ENCODE peak calls at places on chromosomes 11 and 22, in ten cellular contexts. One of them, this sample, is unnamed.

GRCh38 chr11:134716582-134716981 is 304.5 kb upstream of the B3GAT1 start:
- DNase-seq in fibroblast of the aortic adventitia: no peak
- DNase-seq in colonic mucosa: no peak
- DNase-seq in osteoblast: no peak
- DNase-seq in Caco-2: no peak
- DNase-seq in glutamatergic neuron: no peak
- DNase-seq in A673: no peak
- DNase-seq in AG09309: no peak
- DNase-seq in PC-3: no peak
- DNase-seq in heart right ventricle: no peak
- DNase-seq in this sample: no peak

GRCh38 chr22:29369460-29369859 is 18.9 kb downstream of the AP1B1 start:
- DNase-seq in glutamatergic neuron: no peak
- DNase-seq in PC-3: no peak
- DNase-seq in colonic mucosa: no peak
- DNase-seq in Caco-2: no peak
- DNase-seq in heart right ventricle: peak; percentile 48
- DNase-seq in osteoblast: peak; percentile 79
- DNase-seq in AG09309: peak; percentile 38
- DNase-seq in fibroblast of the aortic adventitia: peak; percentile 80
- DNase-seq in A673: peak; percentile 93
- DNase-seq in this sample: no peak

GRCh38 chr11:122168218-122168617 is 52.2 kb upstream of the BLID start:
- DNase-seq in A673: no peak
- DNase-seq in AG09309: no peak
- DNase-seq in fibroblast of the aortic adventitia: no peak
- DNase-seq in Caco-2: no peak
- DNase-seq in heart right ventricle: no peak
- DNase-seq in PC-3: peak; percentile 87
- DNase-seq in osteoblast: no peak
- DNase-seq in glutamatergic neuron: no peak
- DNase-seq in colonic mucosa: no peak
- DNase-seq in this sample: no peak

GRCh38 chr11:33970984-33971466 is 79.1 kb upstream of the LMO2 start:
- DNase-seq in osteoblast: peak; percentile 90
- DNase-seq in AG09309: peak; percentile 10
- DNase-seq in Caco-2: peak; percentile 70
- DNase-seq in glutamatergic neuron: peak; percentile 40
- DNase-seq in colonic mucosa: peak; percentile 37
- DNase-seq in heart right ventricle: peak; percentile 59
- DNase-seq in A673: peak; percentile 96
- DNase-seq in PC-3: peak; percentile 69
- DNase-seq in fibroblast of the aortic adventitia: peak; percentile 81
- DNase-seq in this sample: no peak

GRCh38 chr11:59865031-59865430 is 1.3 kb downstream of the TCN1 start:
- DNase-seq in A673: no peak
- DNase-seq in Caco-2: no peak
- DNase-seq in colonic mucosa: no peak
- DNase-seq in AG09309: no peak
- DNase-seq in osteoblast: no peak
- DNase-seq in heart right ventricle: no peak
- DNase-seq in PC-3: peak; percentile 86
- DNase-seq in fibroblast of the aortic adventitia: peak; percentile 22
- DNase-seq in glutamatergic neuron: no peak
- DNase-seq in this sample: no peak

GRCh38 chr11:2094354-2095197 is 44.6 kb downstream of the IGF2 start:
- DNase-seq in heart right ventricle: no peak
- DNase-seq in A673: no peak
- DNase-seq in Caco-2: no peak
- DNase-seq in AG09309: no peak
- DNase-seq in glutamatergic neuron: no peak
- DNase-seq in colonic mucosa: no peak
- DNase-seq in fibroblast of the aortic adventitia: no peak
- DNase-seq in osteoblast: peak; percentile 85
- DNase-seq in PC-3: no peak
- DNase-seq in this sample: peak; percentile 91

GRCh38 chr22:40193429-40194421 is 16.0 kb downstream of the TNRC6B start:
- DNase-seq in AG09309: no peak
- DNase-seq in heart right ventricle: no peak
- DNase-seq in Caco-2: no peak
- DNase-seq in PC-3: peak; percentile 31
- DNase-seq in colonic mucosa: no peak
- DNase-seq in A673: peak; percentile 51
- DNase-seq in glutamatergic neuron: no peak
- DNase-seq in osteoblast: peak; percentile 68
- DNase-seq in fibroblast of the aortic adventitia: peak; percentile 57
- DNase-seq in this sample: no peak

GRCh38 chr11:103995896-103996295 is 40.5 kb upstream of the DDI1 start:
- DNase-seq in osteoblast: no peak
- DNase-seq in A673: no peak
- DNase-seq in colonic mucosa: no peak
- DNase-seq in heart right ventricle: no peak
- DNase-seq in AG09309: no peak
- DNase-seq in Caco-2: no peak
- DNase-seq in fibroblast of the aortic adventitia: no peak
- DNase-seq in PC-3: no peak
- DNase-seq in glutamatergic neuron: no peak
- DNase-seq in this sample: no peak

GRCh38 chr11:65352783-65353182 is 1.8 kb upstream of the TIGD3 start:
- DNase-seq in glutamatergic neuron: no peak
- DNase-seq in osteoblast: peak; percentile 77
- DNase-seq in AG09309: no peak
- DNase-seq in fibroblast of the aortic adventitia: peak; percentile 54
- DNase-seq in Caco-2: no peak
- DNase-seq in PC-3: peak; percentile 58
- DNase-seq in heart right ventricle: no peak
- DNase-seq in colonic mucosa: no peak
- DNase-seq in A673: no peak
- DNase-seq in this sample: no peak

GRCh38 chr11:79414644-79415317 is 26.0 kb downstream of the TENM4 start:
- DNase-seq in glutamatergic neuron: no peak
- DNase-seq in colonic mucosa: no peak
- DNase-seq in osteoblast: no peak
- DNase-seq in PC-3: peak; percentile 61
- DNase-seq in A673: no peak
- DNase-seq in Caco-2: no peak
- DNase-seq in heart right ventricle: no peak
- DNase-seq in fibroblast of the aortic adventitia: peak; percentile 90
- DNase-seq in AG09309: no peak
- DNase-seq in this sample: no peak

GRCh38 chr11:105045897-105046296 is 762 bp upstream of the CARD16 start:
- DNase-seq in fibroblast of the aortic adventitia: peak; percentile 46
- DNase-seq in AG09309: no peak
- DNase-seq in Caco-2: no peak
- DNase-seq in osteoblast: no peak
- DNase-seq in colonic mucosa: no peak
- DNase-seq in heart right ventricle: no peak
- DNase-seq in PC-3: no peak
- DNase-seq in A673: no peak
- DNase-seq in glutamatergic neuron: no peak
- DNase-seq in this sample: no peak

GRCh38 chr22:33519140-33519973 is 400.9 kb downstream of the LARGE1 start:
- DNase-seq in glutamatergic neuron: peak; percentile 66
- DNase-seq in PC-3: peak; percentile 4
- DNase-seq in heart right ventricle: peak; percentile 63
- DNase-seq in AG09309: peak; percentile 28
- DNase-seq in fibroblast of the aortic adventitia: peak; percentile 80
- DNase-seq in A673: peak; percentile 19
- DNase-seq in colonic mucosa: peak; percentile 57
- DNase-seq in osteoblast: peak; percentile 81
- DNase-seq in Caco-2: peak; percentile 42
- DNase-seq in this sample: no peak

GRCh38 chr22:22867996-22868715 is 19.5 kb upstream of the IGLL5 start:
- DNase-seq in osteoblast: peak; percentile 15
- DNase-seq in fibroblast of the aortic adventitia: no peak
- DNase-seq in AG09309: no peak
- DNase-seq in colonic mucosa: no peak
- DNase-seq in Caco-2: no peak
- DNase-seq in glutamatergic neuron: no peak
- DNase-seq in A673: no peak
- DNase-seq in heart right ventricle: no peak
- DNase-seq in PC-3: no peak
- DNase-seq in this sample: no peak

GRCh38 chr22:50001388-50002231 is 11.0 kb downstream of the IL17REL start:
- DNase-seq in osteoblast: peak; percentile 60
- DNase-seq in Caco-2: no peak
- DNase-seq in fibroblast of the aortic adventitia: no peak
- DNase-seq in glutamatergic neuron: no peak
- DNase-seq in colonic mucosa: no peak
- DNase-seq in heart right ventricle: no peak
- DNase-seq in A673: peak; percentile 61
- DNase-seq in PC-3: no peak
- DNase-seq in AG09309: no peak
- DNase-seq in this sample: peak; percentile 77

GRCh38 chr11:112962854-112963367 is 1.7 kb downstream of the NCAM1 start:
- DNase-seq in fibroblast of the aortic adventitia: no peak
- DNase-seq in colonic mucosa: peak; percentile 42
- DNase-seq in osteoblast: peak; percentile 79
- DNase-seq in A673: peak; percentile 65
- DNase-seq in glutamatergic neuron: peak; percentile 88
- DNase-seq in Caco-2: no peak
- DNase-seq in PC-3: no peak
- DNase-seq in heart right ventricle: peak; percentile 67
- DNase-seq in AG09309: no peak
- DNase-seq in this sample: peak; percentile 68

GRCh38 chr22:37657590-37658132 is 862 bp upstream of the PDXP start:
- DNase-seq in A673: no peak
- DNase-seq in fibroblast of the aortic adventitia: no peak
- DNase-seq in Caco-2: no peak
- DNase-seq in glutamatergic neuron: no peak
- DNase-seq in AG09309: no peak
- DNase-seq in osteoblast: peak; percentile 97
- DNase-seq in heart right ventricle: no peak
- DNase-seq in colonic mucosa: no peak
- DNase-seq in PC-3: peak; percentile 11
- DNase-seq in this sample: no peak

GRCh38 chr22:35547993-35548761 is 7.5 kb downstream of the RASD2 start:
- DNase-seq in PC-3: no peak
- DNase-seq in Caco-2: no peak
- DNase-seq in A673: peak; percentile 47
- DNase-seq in fibroblast of the aortic adventitia: no peak
- DNase-seq in AG09309: no peak
- DNase-seq in heart right ventricle: no peak
- DNase-seq in colonic mucosa: no peak
- DNase-seq in glutamatergic neuron: no peak
- DNase-seq in osteoblast: no peak
- DNase-seq in this sample: no peak
- TF ChIP-seq CTCF in PC-3: peak; percentile 12
- TF ChIP-seq CTCF in Caco-2: no peak
- TF ChIP-seq CTCF in A673: peak; percentile 39
- TF ChIP-seq CTCF in fibroblast of the aortic adventitia: peak; percentile 20
- TF ChIP-seq CTCF in AG09309: peak; percentile 5
- TF ChIP-seq CTCF in heart right ventricle: no peak
- TF ChIP-seq CTCF in colonic mucosa: no peak
- TF ChIP-seq CTCF in glutamatergic neuron: no peak
- TF ChIP-seq CTCF in osteoblast: peak; percentile 12
- TF ChIP-seq CTCF in this sample: peak; percentile 37

DNA sequence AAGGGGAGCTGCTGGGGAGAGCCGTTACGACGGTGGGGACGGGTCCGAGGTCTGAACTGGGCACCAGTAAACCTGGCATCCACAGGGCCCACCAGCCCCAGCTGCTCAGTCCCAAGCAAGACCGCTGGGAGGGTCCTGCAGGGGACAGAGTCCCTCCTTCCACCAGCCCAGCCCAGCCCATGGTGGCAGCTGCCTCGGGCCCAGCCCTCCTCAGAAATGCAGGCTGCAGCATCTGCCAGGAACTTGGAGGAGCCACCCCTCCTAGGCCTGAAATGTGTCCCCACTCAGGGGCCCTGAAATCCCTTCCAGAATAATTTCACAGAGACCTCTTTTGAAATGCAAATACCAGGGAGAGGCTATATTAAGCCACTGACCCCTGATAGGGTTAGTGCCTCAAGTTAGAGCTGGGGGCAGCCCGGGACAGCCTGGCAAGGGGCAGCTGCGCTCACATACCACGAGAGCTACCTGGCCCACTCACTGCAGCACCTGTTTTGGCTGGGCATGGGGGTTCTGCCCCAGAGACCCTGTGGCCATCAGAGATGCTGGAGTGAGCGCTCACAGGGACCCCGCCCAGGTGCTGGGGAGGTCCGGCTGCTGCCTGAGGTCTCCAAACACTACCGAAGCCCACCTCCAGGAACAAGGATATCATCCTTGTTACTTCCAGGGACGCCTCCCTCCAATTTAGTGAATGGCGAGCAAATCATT is 53.1 kb downstream of the CELSR1 start:
- DNase-seq in fibroblast of the aortic adventitia: no peak
- DNase-seq in A673: no peak
- DNase-seq in glutamatergic neuron: no peak
- DNase-seq in Caco-2: no peak
- DNase-seq in AG09309: no peak
- DNase-seq in heart right ventricle: no peak
- DNase-seq in colonic mucosa: no peak
- DNase-seq in PC-3: no peak
- DNase-seq in osteoblast: peak; percentile 68
- DNase-seq in this sample: no peak
- TF ChIP-seq CTCF in fibroblast of the aortic adventitia: no peak
- TF ChIP-seq CTCF in A673: no peak
- TF ChIP-seq CTCF in glutamatergic neuron: no peak
- TF ChIP-seq CTCF in Caco-2: no peak
- TF ChIP-seq CTCF in AG09309: no peak
- TF ChIP-seq CTCF in heart right ventricle: no peak
- TF ChIP-seq CTCF in colonic mucosa: no peak
- TF ChIP-seq CTCF in PC-3: no peak
- TF ChIP-seq CTCF in osteoblast: no peak
- TF ChIP-seq CTCF in this sample: no peak

GRCh38 chr11:75574698-75575265 is 12.7 kb downstream of the SERPINH1 start:
- DNase-seq in osteoblast: peak; percentile 77
- DNase-seq in glutamatergic neuron: no peak
- DNase-seq in heart right ventricle: no peak
- DNase-seq in colonic mucosa: no peak
- DNase-seq in fibroblast of the aortic adventitia: no peak
- DNase-seq in A673: no peak
- DNase-seq in PC-3: no peak
- DNase-seq in Caco-2: no peak
- DNase-seq in AG09309: no peak
- DNase-seq in this sample: no peak
- TF ChIP-seq CTCF in osteoblast: peak; percentile 41
- TF ChIP-seq CTCF in glutamatergic neuron: no peak
- TF ChIP-seq CTCF in heart right ventricle: no peak
- TF ChIP-seq CTCF in colonic mucosa: no peak
- TF ChIP-seq CTCF in fibroblast of the aortic adventitia: peak; percentile 60
- TF ChIP-seq CTCF in A673: peak; percentile 25
- TF ChIP-seq CTCF in PC-3: peak; percentile 24
- TF ChIP-seq CTCF in Caco-2: peak; percentile 33
- TF ChIP-seq CTCF in AG09309: peak; percentile 60
- TF ChIP-seq CTCF in this sample: peak; percentile 69

GRCh38 chr11:131678658-131679340 is 308.4 kb downstream of the NTM start:
- DNase-seq in fibroblast of the aortic adventitia: no peak
- DNase-seq in colonic mucosa: no peak
- DNase-seq in AG09309: no peak
- DNase-seq in Caco-2: no peak
- DNase-seq in glutamatergic neuron: no peak
- DNase-seq in PC-3: no peak
- DNase-seq in osteoblast: peak; percentile 77
- DNase-seq in A673: no peak
- DNase-seq in heart right ventricle: no peak
- DNase-seq in this sample: no peak
- TF ChIP-seq CTCF in fibroblast of the aortic adventitia: no peak
- TF ChIP-seq CTCF in colonic mucosa: no peak
- TF ChIP-seq CTCF in AG09309: no peak
- TF ChIP-seq CTCF in Caco-2: no peak
- TF ChIP-seq CTCF in glutamatergic neuron: no peak
- TF ChIP-seq CTCF in PC-3: no peak
- TF ChIP-seq CTCF in osteoblast: no peak
- TF ChIP-seq CTCF in A673: no peak
- TF ChIP-seq CTCF in heart right ventricle: no peak
- TF ChIP-seq CTCF in this sample: no peak

This sample was measured in chondrocyte.